ENCODE peak calls at places on chromosomes 13 and 19, in eight cellular contexts. G is H9; A is heart left ventricle; W is breast epithelium; N is mammary epithelial cell; Z is AG10803; T is lower leg skin; S is CD8-positive, alpha-beta T cell. I is an unnamed sample.

GRCh38 chr13:52195052-52195837 is 35.8 kb upstream of the NEK3 start:
- DNase-seq in G (peak), T (peak), S (peak), N (peak), W (peak), A (peak), Z (peak), I (peak)

GRCh38 chr13:51134763-51135365 is 23.8 kb upstream of the C13orf42 start:
- DNase-seq in S (no peak), A (no peak), Z (no peak), N (no peak), G (no peak), W (no peak), T (no peak), I (no peak)

GRCh38 chr19:16417660-16418596 is 53.8 kb downstream of the EPS15L1 start:
- DNase-seq in Z (peak), A (peak), N (peak), W (peak), G (peak), T (peak), S (peak), I (peak)

GRCh38 chr13:56752630-56753029 is 388.1 kb upstream of the PRR20A start:
- DNase-seq in A (no peak), G (no peak), S (no peak), Z (no peak), T (no peak), N (no peak), W (no peak), I (no peak)

GRCh38 chr19:7852851-7853759 is 21.1 kb downstream of the PRR36 start:
- DNase-seq in W (peak), S (peak), Z (peak), T (no peak), G (peak), A (peak), N (peak), I (peak)

GRCh38 chr13:25347156-25347555 is 24.6 kb upstream of the ATP8A2 start:
- DNase-seq in A (no peak), W (no peak), T (no peak), N (no peak), Z (no peak), S (no peak), G (peak), I (no peak)

GRCh38 chr13:97242755-97243497 is 20.8 kb downstream of the MBNL2 start:
- DNase-seq in G (no peak), W (no peak), S (no peak), N (no peak), A (peak), Z (no peak), T (no peak), I (no peak)

GRCh38 chr19:19523177-19523576 is 5.5 kb upstream of the YJEFN3 start:
- DNase-seq in W (no peak), A (no peak), Z (no peak), G (no peak), T (no peak), S (no peak), N (no peak), I (no peak)

GRCh38 chr13:111951982-111952565 is 114.9 kb upstream of the SOX1 start:
- DNase-seq in G (peak), W (no peak), T (no peak), S (no peak), Z (no peak), A (no peak), N (no peak), I (no peak)

GRCh38 chr13:94065741-94066140 is 413.7 kb downstream of the DCT start:
- DNase-seq in S (no peak), A (no peak), G (no peak), W (no peak), Z (peak), T (no peak), N (no peak), I (no peak)

GRCh38 chr19:8489591-8490394 is 12.6 kb downstream of the PRAM1 start:
- DNase-seq in A (no peak), S (no peak), T (peak), Z (no peak), N (peak), G (peak), W (no peak), I (no peak)

GRCh38 chr13:113887700-113888201 is 23.9 kb upstream of the GAS6 start:
- DNase-seq in N (no peak), T (no peak), S (no peak), W (no peak), G (no peak), A (no peak), Z (peak), I (no peak)

GRCh38 chr13:74966814-74967213 is 515.2 kb downstream of the TBC1D4 start:
- DNase-seq in S (no peak), N (no peak), W (no peak), T (no peak), A (peak), Z (peak), G (no peak), I (no peak)

GRCh38 chr19:46296722-46297431 is at the start of gene HIF3A:
- DNase-seq in G (peak), T (no peak), W (no peak), S (no peak), Z (no peak), N (no peak), A (peak), I (peak)

GRCh38 chr13:41505209-41505835 is 48.0 kb downstream of the RGCC start:
- DNase-seq in T (no peak), A (no peak), G (no peak), N (peak), Z (peak), W (no peak), S (no peak), I (no peak)

GRCh38 chr13:94173312-94173854 is 306.1 kb downstream of the DCT start:
- DNase-seq in Z (peak), S (no peak), A (no peak), G (no peak), W (no peak), T (no peak), N (no peak), I (no peak)

GRCh38 chr13:52784591-52785340 is 45.1 kb upstream of the CNMD start:
- DNase-seq in G (no peak), W (no peak), Z (no peak), N (no peak), S (no peak), T (no peak), A (no peak), I (no peak)

GRCh38 chr13:67095621-67096020 is 134.5 kb downstream of the PCDH9 start:
- DNase-seq in T (no peak), S (no peak), W (no peak), N (peak), G (no peak), A (no peak), Z (no peak), I (no peak)

GRCh38 chr19:37251308-37252229 is 33.6 kb downstream of the ZNF383 start:
- DNase-seq in G (no peak), W (peak), Z (peak), A (peak), N (peak), T (peak), S (peak), I (peak)

GRCh38 chr13:97515643-97516042 is 81.7 kb downstream of the RAP2A start:
- DNase-seq in W (no peak), T (no peak), S (no peak), G (no peak), Z (no peak), N (no peak), A (no peak), I (no peak)

GRCh38 chr13:30616927-30617314 is 799 bp upstream of the USPL1 start:
- DNase-seq in W (peak), S (no peak), A (peak), T (peak), N (peak), Z (peak), G (no peak), I (peak)

GRCh38 chr13:42119875-42120274 is 71.4 kb downstream of the DGKH start:
- DNase-seq in T (no peak), G (no peak), W (no peak), Z (no peak), A (no peak), N (no peak), S (no peak), I (no peak)

GRCh38 chr19:7427944-7428343 is 60.9 kb downstream of the PEX11G start:
- DNase-seq in T (no peak), S (no peak), W (no peak), N (no peak), A (no peak), G (no peak), Z (no peak), I (no peak)

GRCh38 chr13:100630564-100630963 is 42.0 kb upstream of the GGACT start:
- DNase-seq in T (no peak), N (no peak), W (no peak), G (no peak), S (no peak), A (no peak), Z (no peak), I (no peak)

GRCh38 chr13:99464441-99464949 is 36.8 kb upstream of the TM9SF2 start:
- DNase-seq in N (no peak), W (no peak), T (no peak), S (no peak), G (no peak), A (no peak), Z (peak), I (no peak)

GRCh38 chr13:107680115-107680514 is 535.2 kb downstream of the LIG4 start:
- DNase-seq in Z (no peak), N (no peak), W (no peak), T (no peak), S (no peak), A (no peak), G (no peak), I (peak)

GRCh38 chr19:31461814-31462539 is 112.7 kb upstream of the TSHZ3 start:
- DNase-seq in S (no peak), A (no peak), W (no peak), Z (no peak), G (no peak), N (no peak), T (no peak), I (no peak)
- TF ChIP-seq CTCF in S (no peak), A (no peak), W (no peak), Z (peak), G (peak), N (no peak), T (no peak), I (no peak)

GRCh38 chr19:33024398-33024797 is 40.3 kb downstream of the RHPN2 start:
- DNase-seq in G (no peak), Z (no peak), A (no peak), W (no peak), S (no peak), N (no peak), T (no peak), I (no peak)

DNA sequence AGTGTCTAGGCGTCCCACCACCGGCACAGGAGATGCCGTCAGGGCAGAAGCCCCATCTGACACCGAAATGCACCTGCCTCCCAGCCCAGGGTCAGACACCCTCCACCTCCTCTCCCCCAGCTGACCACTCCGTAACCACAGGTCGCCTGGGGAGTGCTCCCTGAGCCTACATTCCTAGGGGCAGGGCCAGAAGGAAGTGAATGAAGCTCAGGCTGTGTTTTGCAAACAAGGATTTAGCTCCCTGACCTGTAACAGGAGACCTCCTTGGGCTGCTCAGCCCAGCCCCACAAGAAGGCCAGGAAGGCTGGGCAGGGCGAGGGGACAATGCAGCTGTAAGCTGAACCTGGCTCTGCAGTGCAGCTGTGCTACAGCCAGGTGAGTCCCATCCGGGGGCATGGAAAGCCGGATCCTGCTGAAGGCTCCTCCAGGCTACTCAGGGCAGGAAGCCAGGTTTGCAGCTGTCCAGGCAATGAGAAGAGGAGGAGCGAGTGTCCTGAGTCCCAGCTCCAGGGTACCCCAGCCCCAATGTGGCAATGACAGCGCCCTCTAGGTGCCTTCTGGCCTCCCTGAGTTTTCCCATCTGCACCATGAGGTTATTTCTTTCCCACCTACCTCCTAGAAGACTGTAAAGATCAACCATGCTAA is 42.1 kb downstream of the RHPN2 start:
- DNase-seq in S (no peak), Z (no peak), A (no peak), T (no peak), G (peak), W (peak), N (no peak), I (no peak)
- TF ChIP-seq CTCF in S (no peak), Z (no peak), A (no peak), T (no peak), G (peak), W (no peak), N (no peak), I (no peak)

DNA sequence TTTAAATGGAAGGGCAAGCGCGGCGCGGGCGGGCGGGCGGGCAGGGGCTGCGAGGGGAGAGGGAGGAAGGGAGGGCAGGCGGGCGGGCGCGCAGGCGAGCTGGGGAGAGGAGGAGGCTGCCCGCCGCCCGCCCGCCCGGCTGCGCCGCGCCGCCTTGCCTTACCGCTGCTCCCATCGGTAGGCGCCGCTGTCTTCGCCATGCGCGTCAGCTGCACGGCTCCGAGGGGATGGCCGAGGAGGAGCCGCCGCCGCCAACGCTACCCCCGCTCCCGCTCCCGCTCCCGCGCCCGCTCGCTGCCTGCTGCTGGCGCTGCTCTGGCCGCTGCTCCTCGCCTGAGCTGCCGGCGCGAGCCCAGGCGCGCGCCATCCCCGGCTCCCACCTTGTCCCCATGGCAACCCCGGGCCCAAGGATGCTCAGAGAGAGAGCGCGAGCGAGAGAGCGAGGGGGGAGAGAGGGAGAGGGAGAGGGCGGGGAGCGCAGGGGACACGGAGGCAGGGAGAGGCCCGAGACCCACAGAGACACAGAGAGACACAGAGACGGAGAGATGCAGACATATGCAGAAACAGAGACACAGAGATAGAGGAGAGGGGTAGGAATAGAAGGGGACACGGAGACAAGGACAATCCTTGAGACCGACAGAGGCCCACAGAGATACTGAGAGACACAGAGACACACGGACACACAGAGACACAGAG is 40.3 kb downstream of the DEDD2 start:
- DNase-seq in T (no peak), Z (peak), A (peak), N (peak), S (peak), G (peak), W (peak), I (peak)
- TF ChIP-seq CTCF in T (no peak), Z (peak), A (peak), N (peak), S (peak), G (peak), W (no peak), I (peak)

DNA sequence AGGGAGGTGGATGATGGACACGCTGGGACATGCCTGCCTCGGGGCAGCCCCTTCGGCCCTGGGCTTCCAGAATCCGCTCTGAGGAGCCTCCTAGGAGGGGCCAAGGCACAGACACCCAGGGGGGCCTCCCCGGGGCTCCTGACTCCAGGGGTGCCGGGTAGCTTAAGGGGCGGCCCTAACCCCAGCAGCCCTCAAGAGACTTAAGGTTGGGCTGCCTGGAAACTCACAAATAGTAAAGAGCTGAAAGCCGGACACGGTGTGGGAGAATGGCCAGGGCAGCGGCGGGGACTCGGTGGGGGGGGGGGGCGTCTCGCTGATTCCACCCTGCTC is 7.7 kb downstream of the ARID3A start:
- DNase-seq in T (no peak), A (no peak), W (no peak), S (no peak), N (no peak), G (no peak), Z (no peak), I (no peak)
- TF ChIP-seq CTCF in T (no peak), A (no peak), W (no peak), S (no peak), N (no peak), G (no peak), Z (no peak), I (no peak)

DNA sequence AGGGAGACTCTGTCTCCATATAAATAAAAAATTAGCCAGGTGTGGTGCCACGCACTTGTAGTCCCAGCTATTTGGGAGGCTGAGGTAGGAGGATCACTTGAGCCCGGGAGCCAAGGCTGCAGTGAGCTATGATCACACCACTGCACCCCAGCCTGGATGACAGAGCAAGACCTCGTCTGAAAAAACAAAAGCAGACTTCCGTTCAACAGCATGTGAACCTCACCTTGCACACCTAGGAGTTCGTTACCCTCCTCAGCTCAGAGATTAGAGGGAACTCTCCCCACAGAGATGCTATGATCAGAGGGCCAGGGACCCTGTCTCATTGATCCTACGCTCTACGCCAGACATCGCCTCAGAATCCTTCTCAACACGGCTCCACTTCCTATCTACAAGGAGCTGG is 15.3 kb downstream of the ELL start:
- DNase-seq in A (no peak), W (no peak), N (no peak), S (no peak), Z (no peak), T (no peak), G (no peak), I (no peak)
- TF ChIP-seq CTCF in A (no peak), W (no peak), N (no peak), S (no peak), Z (no peak), T (no peak), G (no peak), I (no peak)

GRCh38 chr19:13723206-13723605 is 41.1 kb upstream of the MRI1 start:
- DNase-seq in S (no peak), A (no peak), W (no peak), T (no peak), Z (peak), N (peak), G (no peak), I (no peak)

GRCh38 chr19:13712767-13713201 is 51.5 kb upstream of the MRI1 start:
- DNase-seq in G (no peak), A (peak), S (no peak), W (no peak), Z (no peak), N (no peak), T (no peak), I (no peak)

GRCh38 chr19:13717194-13717643 is 47.1 kb upstream of the MRI1 start:
- DNase-seq in W (no peak), A (no peak), T (no peak), N (no peak), S (no peak), G (no peak), Z (no peak), I (no peak)

GRCh38 chr19:13718733-13719132 is 45.6 kb upstream of the MRI1 start:
- DNase-seq in W (no peak), S (no peak), T (no peak), A (peak), G (peak), N (peak), Z (peak), I (peak)
- TF ChIP-seq CTCF in W (peak), S (no peak), T (no peak), A (peak), G (peak), N (peak), Z (peak), I (no peak)

DNA sequence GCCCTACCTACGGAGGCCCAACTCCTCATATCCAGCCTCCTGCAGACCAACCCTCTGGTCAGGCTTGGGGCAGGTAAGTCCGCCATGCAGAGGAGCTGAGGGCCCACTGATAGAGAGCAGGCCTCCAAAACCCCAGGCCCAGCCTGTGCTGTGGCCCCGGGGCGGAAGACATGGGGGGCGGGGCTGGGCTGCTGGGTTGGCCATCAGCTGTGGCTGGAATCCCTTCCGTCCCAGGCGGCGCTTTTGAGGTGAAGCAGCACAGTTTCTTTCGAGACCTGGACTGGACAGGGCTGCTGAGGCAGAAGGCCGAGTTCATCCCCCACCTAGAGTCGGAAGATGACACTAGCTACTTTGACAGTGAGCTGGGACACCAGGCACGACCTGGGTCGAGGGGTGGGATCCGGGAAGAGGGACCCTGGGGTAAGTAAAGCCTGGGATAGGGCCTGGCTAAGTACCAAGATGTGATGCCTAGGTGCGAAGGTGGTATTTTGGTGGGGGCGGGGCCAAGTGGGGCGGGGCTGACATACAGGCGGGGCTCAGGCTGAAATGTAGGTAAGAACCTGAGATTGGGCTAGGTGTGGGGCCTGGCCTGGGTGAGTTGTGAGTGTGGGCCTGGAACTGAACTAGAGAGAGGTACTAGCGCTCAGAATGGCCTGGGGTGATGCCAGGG is 15.4 kb downstream of the DNASE2 start:
- DNase-seq in S (no peak), N (no peak), T (no peak), A (no peak), Z (no peak), G (peak), W (no peak), I (no peak)
- TF ChIP-seq CTCF in S (no peak), N (no peak), T (no peak), A (no peak), Z (no peak), G (no peak), W (no peak), I (no peak)

GRCh38 chr13:62706035-62706434 is 1290.4 kb upstream of the PCDH20 start:
- DNase-seq in N (no peak), S (no peak), W (no peak), A (no peak), T (no peak), G (no peak), Z (no peak), I (no peak)
- TF ChIP-seq CTCF in N (no peak), S (no peak), W (no peak), A (no peak), T (no peak), G (no peak), Z (no peak), I (no peak)